ENCODE peak calls at places on chromosomes 4 and X, in seven cellular contexts. W, O, B, X, H, D and Z are unnamed samples.
A peak's percentile ranks its signal among the peaks of the same experiment; 100 is the strongest.

GRCh38 chr4:183909187-183909586 is 4.1 kb downstream of the STOX2 start:
- DNase-seq in W (no peak), O (no peak), B (no peak), X (no peak), H (no peak), D (no peak), Z (no peak)

GRCh38 chr4:187387709-187388108 is 607.9 kb upstream of the ZFP42 start:
- DNase-seq in W (no peak), O (no peak), B (no peak), X (peak; percentile 21), H (no peak), D (no peak), Z (no peak)

GRCh38 chrX:154918060-154918483 is 31.9 kb downstream of the F8A1 start:
- DNase-seq in W (peak; percentile 17), O (peak; percentile 83), B (no peak), X (peak; percentile 57), H (peak; percentile 62), D (peak; percentile 55), Z (peak; percentile 63)

GRCh38 chr4:52512291-52512690 is 146.8 kb downstream of the USP46 start:
- DNase-seq in W (no peak), O (no peak), B (no peak), X (no peak), H (no peak), D (no peak), Z (no peak)

GRCh38 chrX:135572436-135572835 is 52.0 kb downstream of the INTS6L start:
- DNase-seq in W (no peak), O (peak; percentile 1), B (no peak), X (no peak), H (no peak), D (peak; percentile 0), Z (no peak)

GRCh38 chr4:54093609-54094240 is 6.2 kb upstream of the GSX2 start:
- DNase-seq in W (no peak), O (no peak), B (peak; percentile 22), X (no peak), H (no peak), D (no peak), Z (peak; percentile 66)

GRCh38 chr4:182826391-182826790 is 90.8 kb downstream of the DCTD start:
- DNase-seq in W (no peak), O (no peak), B (no peak), X (no peak), H (no peak), D (no peak), Z (peak; percentile 43)

GRCh38 chr4:86771141-86771540 is 78.0 kb downstream of the SLC10A6 start:
- DNase-seq in W (no peak), O (no peak), B (no peak), X (no peak), H (no peak), D (no peak), Z (no peak)

GRCh38 chr4:127634181-127634580 is 1.4 kb downstream of the INTU start:
- DNase-seq in W (no peak), O (no peak), B (no peak), X (peak; percentile 35), H (no peak), D (no peak), Z (no peak)

GRCh38 chrX:1582686-1583437 is 8.5 kb upstream of the AKAP17A start:
- DNase-seq in W (peak; percentile 36), O (no peak), B (peak; percentile 48), X (no peak), H (no peak), D (peak; percentile 52), Z (no peak)

GRCh38 chrX:78710146-78710545 is 37.4 kb upstream of the LPAR4 start:
- DNase-seq in W (no peak), O (no peak), B (no peak), X (no peak), H (no peak), D (no peak), Z (no peak)

GRCh38 chr4:101128473-101128872 is 218.9 kb downstream of the PPP3CA start:
- DNase-seq in W (no peak), O (no peak), B (no peak), X (no peak), H (no peak), D (no peak), Z (no peak)

GRCh38 chrX:2967998-2968909 is 38.1 kb upstream of the ARSH start:
- DNase-seq in W (no peak), O (no peak), B (no peak), X (no peak), H (peak; percentile 58), D (no peak), Z (no peak)

GRCh38 chr4:156798438-156798837 is 173.2 kb downstream of the PDGFC start:
- DNase-seq in W (no peak), O (no peak), B (no peak), X (no peak), H (no peak), D (no peak), Z (no peak)

GRCh38 chrX:69033936-69034335 is 131.3 kb downstream of the PJA1 start:
- DNase-seq in W (no peak), O (no peak), B (no peak), X (peak; percentile 1), H (no peak), D (no peak), Z (no peak)

GRCh38 chr4:129240816-129241215 is 144.9 kb downstream of the C4orf33 start:
- DNase-seq in W (no peak), O (peak; percentile 62), B (no peak), X (no peak), H (no peak), D (no peak), Z (no peak)

GRCh38 chrX:130555341-130555740 is 153.6 kb downstream of the RBMX2 start:
- DNase-seq in W (no peak), O (no peak), B (no peak), X (no peak), H (no peak), D (no peak), Z (no peak)

GRCh38 chrX:69025802-69026301 is 139.4 kb downstream of the PJA1 start:
- DNase-seq in W (no peak), O (no peak), B (no peak), X (peak; percentile 2), H (no peak), D (no peak), Z (no peak)

GRCh38 chr4:126757219-126757618 is 875.5 kb upstream of the INTU start:
- DNase-seq in W (no peak), O (no peak), B (no peak), X (no peak), H (no peak), D (no peak), Z (no peak)

GRCh38 chr4:164866817-164867490 is 10.0 kb upstream of the APELA start:
- DNase-seq in W (no peak), O (no peak), B (no peak), X (no peak), H (no peak), D (no peak), Z (peak; percentile 57)

GRCh38 chrX:100750901-100751300 is 19.0 kb upstream of the SYTL4 start:
- DNase-seq in W (no peak), O (no peak), B (no peak), X (no peak), H (no peak), D (no peak), Z (no peak)

GRCh38 chr4:120977435-120977997 is 55.0 kb upstream of the PRDM5 start:
- DNase-seq in W (no peak), O (no peak), B (no peak), X (peak; percentile 50), H (no peak), D (peak; percentile 48), Z (peak; percentile 8)

GRCh38 chr4:130395871-130396270 is 1299.9 kb downstream of the C4orf33 start:
- DNase-seq in W (no peak), O (no peak), B (no peak), X (peak; percentile 30), H (no peak), D (no peak), Z (no peak)

GRCh38 chrX:48450076-48450475 is 20.0 kb downstream of the SLC38A5 start:
- DNase-seq in W (no peak), O (no peak), B (no peak), X (no peak), H (no peak), D (no peak), Z (no peak)

GRCh38 chr4:75289843-75290616 is 224.2 kb downstream of the RCHY1 start:
- DNase-seq in W (no peak), O (peak; percentile 30), B (no peak), X (peak; percentile 29), H (no peak), D (peak; percentile 22), Z (peak; percentile 26)

GRCh38 chr4:67436742-67437141 is 108.6 kb downstream of the CENPC start:
- DNase-seq in W (no peak), O (no peak), B (no peak), X (no peak), H (no peak), D (peak; percentile 15), Z (no peak)

GRCh38 chr4:8768357-8768999 is 103.2 kb downstream of the HMX1 start:
- DNase-seq in W (no peak), O (no peak), B (no peak), X (no peak), H (no peak), D (no peak), Z (no peak)

GRCh38 chr4:185020293-185020808 is 2.1 kb downstream of the HELT start:
- DNase-seq in W (no peak), O (no peak), B (no peak), X (no peak), H (no peak), D (peak; percentile 9), Z (peak; percentile 84)

GRCh38 chr4:46839128-46839527 is 69.9 kb downstream of the COX7B2 start:
- DNase-seq in W (no peak), O (no peak), B (no peak), X (no peak), H (no peak), D (no peak), Z (peak; percentile 13)

GRCh38 chr4:3372933-3373465 is 68.8 kb upstream of the HGFAC start:
- DNase-seq in W (no peak), O (no peak), B (no peak), X (peak; percentile 3), H (peak; percentile 82), D (no peak), Z (peak; percentile 55)

GRCh38 chr4:128481752-128482480 is 194.3 kb upstream of the PGRMC2 start:
- DNase-seq in W (no peak), O (no peak), B (no peak), X (no peak), H (no peak), D (no peak), Z (no peak)

GRCh38 chrX:103651374-103651773 is 22.6 kb downstream of the TCEAL1 start:
- DNase-seq in W (no peak), O (no peak), B (no peak), X (no peak), H (no peak), D (no peak), Z (no peak)

GRCh38 chr4:128844931-128845330 is 35.4 kb downstream of the JADE1 start:
- DNase-seq in W (no peak), O (no peak), B (no peak), X (no peak), H (peak; percentile 76), D (no peak), Z (no peak)

GRCh38 chr4:1321486-1321885 is 25.5 kb upstream of the UVSSA start:
- DNase-seq in W (no peak), O (no peak), B (no peak), X (no peak), H (no peak), D (no peak), Z (peak; percentile 55)

GRCh38 chrX:18075603-18076002 is 145.1 kb downstream of the BEND2 start:
- DNase-seq in W (no peak), O (peak; percentile 45), B (no peak), X (no peak), H (no peak), D (no peak), Z (no peak)

GRCh38 chr4:4217123-4217522 is 9.6 kb downstream of the OTOP1 start:
- DNase-seq in W (no peak), O (no peak), B (no peak), X (no peak), H (no peak), D (no peak), Z (no peak)

GRCh38 chr4:53132117-53132889 is 233.6 kb downstream of the SCFD2 start:
- DNase-seq in W (no peak), O (no peak), B (no peak), X (no peak), H (no peak), D (no peak), Z (no peak)